ENCODE peak calls at places on chromosomes 3 and 15, in four cellular contexts. O is prostate gland, W is body of pancreas, R is IMR-90. A is an unnamed sample.

GRCh38 chr15:51846463-51847230 is 17.2 kb downstream of the TMOD3 start:
- DNase-seq in O (no peak), R (peak), W (no peak), A (no peak)

GRCh38 chr3:171160326-171160725 is 133.8 kb upstream of the SLC2A2 start:
- DNase-seq in W (no peak), R (no peak), O (no peak), A (no peak)

GRCh38 chr3:123143669-123144411 is 57.9 kb upstream of the SEC22A start:
- DNase-seq in W (peak), O (no peak), R (peak), A (peak)

GRCh38 chr3:5181479-5182141 is 5.9 kb upstream of the EDEM1 start:
- DNase-seq in W (no peak), O (no peak), R (no peak), A (no peak)

GRCh38 chr3:67458406-67458805 is 196.0 kb downstream of the SUCLG2 start:
- DNase-seq in W (no peak), O (no peak), R (peak), A (no peak)

GRCh38 chr15:76576526-76577279 is 240.1 kb downstream of the ISL2 start:
- DNase-seq in O (peak), R (peak), W (peak), A (no peak)

GRCh38 chr3:67832807-67833206 is 178.4 kb upstream of the SUCLG2 start:
- DNase-seq in W (no peak), O (no peak), R (no peak), A (no peak)

GRCh38 chr15:40465939-40466338 is 4.8 kb upstream of the CHST14 start:
- DNase-seq in O (no peak), R (no peak), W (no peak), A (no peak)

GRCh38 chr15:80160570-80161156 is 7.9 kb downstream of the FAH start:
- DNase-seq in R (peak), W (no peak), O (no peak), A (peak)

GRCh38 chr3:190811775-190812480 is 50.6 kb downstream of the GMNC start:
- DNase-seq in W (peak), R (peak), O (no peak), A (peak)

GRCh38 chr3:48970568-48970967 is 19.5 kb upstream of the P4HTM start:
- DNase-seq in O (no peak), W (no peak), R (no peak), A (no peak)

GRCh38 chr3:29755416-29755815 is 474.5 kb downstream of the RBMS3 start:
- DNase-seq in O (no peak), W (no peak), R (no peak), A (no peak)

GRCh38 chr3:37290551-37290950 is 116.2 kb upstream of the LRRFIP2 start:
- DNase-seq in W (no peak), R (peak), O (no peak), A (no peak)

GRCh38 chr3:15309662-15310335 is 22.6 kb downstream of the SH3BP5 start:
- DNase-seq in W (no peak), R (no peak), O (no peak), A (no peak)

GRCh38 chr15:75554717-75555116 is 24.4 kb downstream of the PTPN9 start:
- DNase-seq in R (peak), O (no peak), W (no peak), A (no peak)

GRCh38 chr15:34359416-34359815 is 7.6 kb downstream of the LPCAT4 start:
- DNase-seq in R (no peak), W (no peak), O (no peak), A (peak)

GRCh38 chr3:127426444-127427168 is 138.8 kb upstream of the PRR20G start:
- DNase-seq in O (no peak), R (no peak), W (no peak), A (no peak)

GRCh38 chr15:62209322-62209721 is 44.2 kb upstream of the C2CD4B start:
- DNase-seq in W (peak), R (no peak), O (peak), A (no peak)

GRCh38 chr3:72628065-72628464 is 220.2 kb downstream of the SHQ1 start:
- DNase-seq in R (no peak), W (no peak), O (peak), A (no peak)

GRCh38 chr15:73924258-73924921 is 1.9 kb upstream of the LOXL1 start:
- DNase-seq in R (peak), W (no peak), O (peak), A (peak)

GRCh38 chr3:40930772-40931171 is 268.5 kb upstream of the CTNNB1 start:
- DNase-seq in R (no peak), O (no peak), W (peak), A (no peak)

GRCh38 chr3:149207475-149207874 is 14.2 kb downstream of the CP start:
- DNase-seq in O (no peak), W (no peak), R (peak), A (no peak)
- TF ChIP-seq POLR2A in O (no peak), W (no peak), R (no peak), A (no peak)

DNA sequence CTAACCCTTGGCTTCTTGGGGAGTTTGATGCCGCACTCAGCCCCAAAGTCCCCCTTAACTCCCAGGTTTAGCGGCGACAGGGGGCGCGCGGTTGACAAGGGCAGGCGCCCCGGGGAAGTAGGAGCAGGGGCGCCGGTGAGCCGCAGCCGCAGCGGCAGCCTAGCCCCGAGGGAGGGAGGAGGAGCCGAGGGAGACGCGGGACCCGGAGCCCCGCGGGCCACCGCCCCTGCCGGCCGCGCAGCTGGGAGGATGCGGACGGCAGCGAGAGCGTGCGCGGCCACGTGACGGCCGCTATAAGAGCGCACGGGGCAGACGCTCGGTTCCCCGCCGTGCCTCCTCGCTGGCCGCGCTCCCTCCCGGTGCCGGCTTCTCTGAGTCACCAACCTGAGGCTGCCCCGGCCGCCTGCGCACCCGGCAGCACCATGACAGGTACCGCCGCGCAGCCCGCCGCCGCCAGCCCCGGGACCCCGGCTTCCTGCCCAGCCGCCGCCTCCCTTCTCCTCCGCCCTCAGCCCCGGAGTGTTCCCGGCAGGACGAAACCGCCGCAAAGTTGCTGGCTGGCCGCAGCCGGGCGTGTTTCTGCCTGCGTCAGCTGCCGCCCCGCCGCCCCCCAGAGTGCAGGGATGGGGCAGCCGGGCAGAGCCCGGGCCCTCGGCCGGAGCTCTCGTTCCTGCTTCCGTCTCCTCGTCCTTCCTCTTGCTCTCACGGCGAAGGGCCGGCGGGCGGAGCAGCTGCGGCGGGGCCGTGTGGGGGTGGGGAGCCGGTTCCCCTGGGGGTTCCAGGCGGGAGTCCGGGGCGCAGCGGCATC is at the start of gene GYG1:
- DNase-seq in R (peak), W (peak), O (peak), A (peak)
- TF ChIP-seq POLR2A in R (peak), W (peak), O (peak), A (peak)

GRCh38 chr15:60091150-60091549 is 87.0 kb downstream of the FOXB1 start:
- DNase-seq in O (no peak), W (no peak), R (peak), A (peak)

GRCh38 chr15:60095711-60096110 is 91.6 kb downstream of the FOXB1 start:
- DNase-seq in W (no peak), O (no peak), R (peak), A (no peak)

GRCh38 chr15:60101416-60101815 is 97.3 kb downstream of the FOXB1 start:
- DNase-seq in R (no peak), W (no peak), O (no peak), A (no peak)

GRCh38 chr15:60093273-60094067 is 89.4 kb downstream of the FOXB1 start:
- DNase-seq in R (no peak), W (peak), O (no peak), A (no peak)

GRCh38 chr15:60096157-60096556 is 92.0 kb downstream of the FOXB1 start:
- DNase-seq in W (no peak), R (peak), O (no peak), A (no peak)
- TF ChIP-seq POLR2A in W (no peak), R (no peak), O (no peak), A (no peak)

GRCh38 chr3:39502838-39503145 is 35.3 kb downstream of the MOBP start:
- DNase-seq in R (no peak), W (no peak), O (no peak), A (no peak)
- TF ChIP-seq POLR2A in R (no peak), W (no peak), O (no peak), A (no peak)

DNA sequence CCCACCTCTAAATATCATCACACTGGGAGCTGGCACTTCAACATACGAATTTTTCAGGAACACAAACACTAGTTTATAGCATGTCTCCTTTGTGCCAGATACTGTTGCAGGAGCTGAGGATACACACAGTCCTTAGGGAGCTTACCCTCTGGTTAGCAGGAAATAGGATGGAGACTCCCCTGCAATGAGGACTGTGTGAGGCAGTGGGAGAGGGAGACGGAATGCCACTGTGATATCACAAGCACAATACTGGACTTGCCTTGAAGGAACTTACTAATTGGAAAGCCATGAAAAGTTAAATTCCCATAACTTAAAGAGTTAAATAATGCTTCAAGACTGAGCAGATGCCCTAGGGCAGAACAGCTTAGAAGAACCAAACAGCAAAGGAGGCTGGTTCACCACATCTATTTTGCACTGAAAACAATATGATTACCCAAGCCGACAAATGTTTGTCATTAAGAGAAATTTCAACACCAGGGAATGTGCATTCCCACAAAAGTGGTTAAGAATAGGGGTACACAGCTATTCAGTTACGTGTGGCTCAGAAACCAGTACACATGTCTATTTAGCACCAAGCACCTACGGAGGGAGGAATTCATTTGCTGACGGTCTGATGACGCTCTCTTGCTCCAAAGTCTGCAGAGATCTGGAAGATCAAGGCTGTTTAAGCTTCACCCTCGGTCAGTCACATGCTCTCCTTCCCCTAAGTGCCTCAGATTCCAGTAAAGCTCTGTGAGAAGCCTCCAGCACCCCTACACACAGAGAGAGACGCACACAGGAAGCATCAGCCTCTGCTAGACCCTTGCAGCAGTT is 5.2 kb downstream of the TBC1D2B start:
- DNase-seq in W (no peak), O (no peak), R (peak), A (no peak)
- TF ChIP-seq POLR2A in W (peak), O (no peak), R (no peak), A (no peak)

GRCh38 chr15:67067161-67067853 is 1.9 kb downstream of the SMAD3 start:
- DNase-seq in R (peak), O (peak), W (no peak), A (no peak)
- TF ChIP-seq POLR2A in R (peak), O (no peak), W (no peak), A (no peak)

A was measured in H54.